ENCODE peak calls at places on chromosomes 5 and 9, in seven cellular contexts. S is KG1, U is left ventricle myocardium inferior, X is GM20000, K is Calu3, E is fibroblast of mammary gland, M is AG04449. Y is an unnamed sample.

GRCh38 chr5:131423056-131423455 is 159.2 kb downstream of the CDC42SE2 start:
- DNase-seq in S (no peak), U (no peak), X (no peak), K (no peak), E (peak), M (no peak), Y (peak)

GRCh38 chr5:111853748-111854147 is 96.8 kb upstream of the NREP start:
- DNase-seq in S (no peak), U (no peak), X (peak), K (no peak), E (peak), M (no peak), Y (no peak)

GRCh38 chr5:73213566-73213998 is 40.6 kb downstream of the TMEM174 start:
- DNase-seq in S (no peak), U (no peak), X (no peak), K (peak), E (peak), M (peak), Y (no peak)

GRCh38 chr9:106486685-106487084 is 376.3 kb upstream of the ZNF462 start:
- DNase-seq in S (no peak), U (no peak), X (no peak), K (no peak), E (no peak), M (no peak), Y (no peak)

GRCh38 chr5:133990396-133990795 is 14.4 kb downstream of the VDAC1 start:
- DNase-seq in S (no peak), U (no peak), X (no peak), K (no peak), E (no peak), M (no peak), Y (no peak)

GRCh38 chr5:61251874-61252642 is 80.0 kb upstream of the ZSWIM6 start:
- DNase-seq in S (no peak), U (no peak), X (no peak), K (no peak), E (no peak), M (no peak), Y (no peak)

GRCh38 chr5:80701597-80701996 is 46.8 kb upstream of the DHFR start:
- DNase-seq in S (no peak), U (no peak), X (no peak), K (no peak), E (no peak), M (no peak), Y (no peak)

GRCh38 chr9:22154064-22154463 is 145.0 kb upstream of the CDKN2B start:
- DNase-seq in S (no peak), U (no peak), X (no peak), K (no peak), E (no peak), M (no peak), Y (no peak)

GRCh38 chr9:22119537-22120167 is 110.5 kb upstream of the CDKN2B start:
- DNase-seq in S (no peak), U (no peak), X (no peak), K (peak), E (peak), M (no peak), Y (no peak)

GRCh38 chr5:3026099-3026498 is 274.6 kb upstream of the IRX2 start:
- DNase-seq in S (no peak), U (no peak), X (no peak), K (no peak), E (no peak), M (no peak), Y (no peak)

GRCh38 chr5:94745786-94746730 is 127.6 kb downstream of the SLF1 start:
- DNase-seq in S (no peak), U (no peak), X (peak), K (no peak), E (peak), M (no peak), Y (no peak)

GRCh38 chr5:135349886-135350285 is 49.1 kb downstream of the MACROH2A1 start:
- DNase-seq in S (no peak), U (no peak), X (no peak), K (no peak), E (no peak), M (no peak), Y (no peak)

GRCh38 chr9:76894198-76894597 is 11.7 kb downstream of the PRUNE2 start:
- DNase-seq in S (no peak), U (no peak), X (no peak), K (no peak), E (no peak), M (no peak), Y (no peak)

GRCh38 chr5:154603978-154604679 is 126.1 kb upstream of the HAND1 start:
- DNase-seq in S (no peak), U (peak), X (no peak), K (peak), E (peak), M (no peak), Y (no peak)

GRCh38 chr9:26675055-26675454 is 217.5 kb downstream of the CAAP1 start:
- DNase-seq in S (no peak), U (no peak), X (no peak), K (no peak), E (no peak), M (no peak), Y (no peak)

GRCh38 chr5:67244345-67244793 is 47.8 kb upstream of the CD180 start:
- DNase-seq in S (no peak), U (no peak), X (no peak), K (peak), E (no peak), M (no peak), Y (no peak)

GRCh38 chr5:62731011-62731410 is 152.4 kb downstream of the LRRC70 start:
- DNase-seq in S (no peak), U (no peak), X (no peak), K (no peak), E (no peak), M (no peak), Y (no peak)

GRCh38 chr9:78783743-78784142 is 486.8 kb downstream of the PSAT1 start:
- DNase-seq in S (no peak), U (no peak), X (no peak), K (no peak), E (no peak), M (no peak), Y (no peak)

GRCh38 chr9:107744873-107745272 is 255.3 kb upstream of the KLF4 start:
- DNase-seq in S (no peak), U (no peak), X (no peak), K (no peak), E (no peak), M (no peak), Y (no peak)

GRCh38 chr9:132644251-132644650 is 25.5 kb downstream of the DDX31 start:
- DNase-seq in S (no peak), U (no peak), X (no peak), K (peak), E (no peak), M (no peak), Y (no peak)

GRCh38 chr5:122611401-122611800 is 163.5 kb upstream of the SNX2 start:
- DNase-seq in S (no peak), U (no peak), X (no peak), K (peak), E (no peak), M (no peak), Y (no peak)

GRCh38 chr9:132943677-132944293 is 631 bp downstream of the TSC1 start:
- DNase-seq in S (no peak), U (no peak), X (peak), K (no peak), E (peak), M (no peak), Y (no peak)

GRCh38 chr5:74094096-74094778 is 468.2 kb downstream of the ARHGEF28 start:
- DNase-seq in S (no peak), U (no peak), X (no peak), K (no peak), E (peak), M (no peak), Y (no peak)

GRCh38 chr5:14362511-14362910 is 219.1 kb upstream of the OTULINL start:
- DNase-seq in S (no peak), U (no peak), X (no peak), K (no peak), E (no peak), M (no peak), Y (no peak)

GRCh38 chr9:86732514-86732913 is 214.8 kb downstream of the GAS1 start:
- DNase-seq in S (no peak), U (no peak), X (no peak), K (no peak), E (peak), M (no peak), Y (no peak)